ENCODE peak calls at places on chromosomes 12 and 14, in five cellular contexts. Q is fibroblast of mammary gland, U is PC-3, J is body of pancreas, W is GM12864. D is an unnamed sample.

GRCh38 chr14:21924479-21924878 is 250.9 kb upstream of the OR4E1 start:
- DNase-seq in Q (no peak), W (peak; percentile 26), U (no peak), J (no peak), D (no peak)

GRCh38 chr14:31362746-31363145 is 57.6 kb downstream of the HEATR5A start:
- DNase-seq in J (no peak), U (peak; percentile 59), W (no peak), Q (no peak), D (no peak)

GRCh38 chr14:59301354-59301753 is 112.9 kb downstream of the DAAM1 start:
- DNase-seq in J (peak; percentile 31), Q (no peak), U (no peak), W (peak; percentile 45), D (no peak)

GRCh38 chr12:106839343-106839742 is 64.9 kb downstream of the RIC8B start:
- DNase-seq in Q (no peak), W (no peak), U (no peak), J (no peak), D (no peak)

GRCh38 chr14:32469388-32470160 is 140.5 kb downstream of the AKAP6 start:
- DNase-seq in Q (peak; percentile 67), J (no peak), W (no peak), U (peak; percentile 67), D (peak; percentile 78)

GRCh38 chr14:102008891-102009290 is 44.5 kb downstream of the DYNC1H1 start:
- DNase-seq in W (no peak), U (no peak), J (no peak), Q (no peak), D (no peak)

GRCh38 chr12:70971395-70971794 is 50.9 kb upstream of the PTPRR start:
- DNase-seq in J (no peak), U (peak; percentile 72), Q (peak; percentile 82), W (no peak), D (peak; percentile 38)

GRCh38 chr14:59422069-59422881 is 42.9 kb downstream of the GPR135 start:
- DNase-seq in J (no peak), U (peak; percentile 62), W (peak; percentile 13), Q (peak; percentile 69), D (no peak)

GRCh38 chr12:121145221-121145620 is 12.5 kb downstream of the P2RX7 start:
- DNase-seq in U (no peak), W (no peak), Q (peak; percentile 28), J (peak; percentile 37), D (no peak)

GRCh38 chr12:42807251-42807650 is 217.7 kb upstream of the PRICKLE1 start:
- DNase-seq in U (no peak), J (no peak), Q (no peak), W (no peak), D (no peak)

GRCh38 chr12:12870454-12870853 is 20.9 kb upstream of the GPRC5A start:
- DNase-seq in J (no peak), U (peak; percentile 96), Q (peak; percentile 97), W (no peak), D (peak; percentile 83)

GRCh38 chr14:98692832-98693231 is 579.2 kb downstream of the BCL11B start:
- DNase-seq in U (no peak), W (no peak), J (no peak), Q (no peak), D (no peak)

GRCh38 chr14:90093942-90094595 is 32.3 kb downstream of the KCNK13 start:
- DNase-seq in J (no peak), U (peak; percentile 88), Q (peak; percentile 35), W (no peak), D (peak; percentile 49)

GRCh38 chr14:29215853-29216252 is 449.3 kb downstream of the FOXG1 start:
- DNase-seq in J (no peak), U (no peak), Q (peak; percentile 74), W (no peak), D (peak; percentile 36)

GRCh38 chr14:51118993-51119392 is 24.1 kb upstream of the TRIM9 start:
- DNase-seq in U (no peak), J (no peak), Q (no peak), W (no peak), D (no peak)

DNA sequence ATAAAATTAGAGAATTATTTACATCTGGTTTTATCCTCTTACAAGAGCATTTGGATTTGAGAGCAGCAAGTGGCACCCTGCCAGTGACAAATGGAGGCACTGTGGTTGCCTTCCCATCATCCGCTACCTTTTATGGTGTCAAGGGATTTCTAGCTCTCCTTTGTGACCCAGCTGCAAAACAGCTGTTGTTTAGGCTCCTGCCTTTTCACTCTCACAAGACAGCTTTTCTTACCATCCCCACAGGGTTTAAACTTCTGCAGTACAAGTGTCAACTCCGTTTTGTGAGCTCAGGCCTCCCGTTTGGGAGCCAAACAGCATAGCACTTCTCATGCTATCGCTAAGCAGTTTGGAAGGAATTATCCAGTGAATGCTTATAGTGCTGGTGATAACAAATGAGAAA is 331.4 kb downstream of the TMTC2 start:
- DNase-seq in W (no peak), U (no peak), Q (no peak), J (no peak), D (no peak)
- H3K4me3 ChIP-seq in W (no peak overlapping the region), U (no peak overlapping the region), Q (no peak overlapping the region), J (no peak overlapping the region), D (no peak overlapping the region)

DNA sequence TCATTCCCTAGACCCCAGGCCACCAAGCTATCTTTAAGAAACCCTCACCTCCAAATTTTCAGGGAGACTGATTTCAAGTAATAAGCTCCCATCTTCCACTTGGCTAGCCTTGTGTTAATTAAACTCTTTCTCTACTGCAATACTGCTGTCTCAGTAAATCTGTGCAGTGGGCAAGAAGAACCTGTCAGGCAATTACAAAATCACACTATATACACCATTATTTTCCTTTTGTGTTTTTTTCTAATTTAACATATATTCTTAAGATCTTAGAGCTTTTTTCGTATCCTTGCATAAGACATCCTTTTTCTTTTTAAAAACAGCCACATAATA is 7.7 kb upstream of the GOLGA5 start:
- DNase-seq in U (no peak), W (no peak), J (no peak), Q (no peak), D (no peak)
- TF ChIP-seq CTCF in U (no peak), W (no peak), J (no peak), Q (no peak), D (no peak)

DNA sequence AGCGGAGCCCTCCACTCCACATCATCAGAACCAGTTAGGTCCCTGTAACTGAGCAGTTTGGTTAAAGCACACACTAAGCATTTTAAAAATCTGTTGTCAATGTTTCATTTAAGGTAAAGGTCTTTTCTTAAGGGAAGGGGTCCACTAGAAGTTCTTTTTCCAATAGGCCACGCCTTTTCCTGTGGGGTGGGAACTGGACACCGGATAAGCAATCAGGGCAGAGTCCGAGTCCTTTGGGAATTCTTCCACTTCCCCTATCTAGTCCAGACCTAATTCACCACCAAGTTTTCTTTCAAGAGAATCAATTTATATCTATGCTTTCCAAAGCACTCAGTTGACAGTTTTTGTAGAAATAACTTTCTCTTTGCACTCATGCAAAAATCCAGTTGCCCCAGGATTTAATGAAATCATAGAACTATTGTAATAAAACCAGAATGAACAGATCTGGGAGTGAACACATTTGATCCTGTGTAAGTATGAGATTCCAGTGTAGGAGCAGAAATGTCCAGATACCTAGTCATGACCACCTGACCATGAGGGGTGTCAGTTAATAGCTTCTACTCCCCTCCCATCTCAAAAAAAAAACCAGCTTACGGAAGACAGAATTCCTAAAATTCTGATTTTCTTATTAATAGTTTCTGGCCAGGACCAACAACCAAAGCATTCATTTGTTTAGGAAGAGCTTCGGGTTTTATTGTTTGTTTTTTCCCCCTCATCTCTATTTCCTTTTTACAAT is 11.7 kb downstream of the VPS37B start:
- DNase-seq in W (no peak), J (no peak), U (no peak), Q (no peak), D (peak; percentile 30)
- H3K4me3 ChIP-seq in W (no peak overlapping the region), J (no peak overlapping the region), U (no peak overlapping the region), Q (no peak overlapping the region), D (no peak overlapping the region)

GRCh38 chr14:91568626-91569025 is 58.5 kb upstream of the PPP4R3A start:
- DNase-seq in U (peak; percentile 21), W (no peak), Q (no peak), J (no peak), D (no peak)
- TF ChIP-seq CTCF in U (peak; percentile 41), W (no peak), Q (no peak), J (no peak), D (no peak)

GRCh38 chr12:459050-459429 is 699 bp upstream of the B4GALNT3 start:
- DNase-seq in W (no peak), U (no peak), J (no peak), Q (no peak), D (no peak)
- H3K4me3 ChIP-seq in W (no peak overlapping the region), U (peak overlapping the region; percentile 67), J (no peak overlapping the region), Q (no peak overlapping the region), D (no peak overlapping the region)

GRCh38 chr14:94163806-94164205 is 10.3 kb upstream of the PPP4R4 start:
- DNase-seq in J (no peak), W (no peak), U (no peak), Q (no peak), D (no peak)
- TF ChIP-seq CTCF in J (no peak), W (no peak), U (no peak), Q (no peak), D (no peak)